ENCODE peak calls at places on chromosome 4, in five cellular contexts. One of them, this sample, is unnamed.

GRCh38 chr4:118059397-118059796 is 25.1 kb downstream of the NDST3 start:
- ATAC-seq in stimulated activated naive CD8-positive, alpha-beta T cell treated with anti-CD3 and anti-CD28 coated beads, Interleukin-15, amount 100 ng/mL, for 72 hours: no peak
- ATAC-seq in heart left ventricle: no peak
- ATAC-seq in left lobe of liver: no peak
- ATAC-seq in activated CD8-positive, alpha-beta T cell treated with anti-CD3 and anti-CD28 coated beads for 36 hours: no peak
- ATAC-seq in this sample: no peak

GRCh38 chr4:10108818-10109783 is 7.5 kb downstream of the WDR1 start:
- ATAC-seq in stimulated activated naive CD8-positive, alpha-beta T cell treated with anti-CD3 and anti-CD28 coated beads, Interleukin-15, amount 100 ng/mL, for 72 hours: peak
- ATAC-seq in heart left ventricle: no peak
- ATAC-seq in left lobe of liver: no peak
- ATAC-seq in activated CD8-positive, alpha-beta T cell treated with anti-CD3 and anti-CD28 coated beads for 36 hours: peak
- ATAC-seq in this sample: no peak

GRCh38 chr4:147790412-147790811 is 58.5 kb downstream of the ARHGAP10 start:
- ATAC-seq in stimulated activated naive CD8-positive, alpha-beta T cell treated with anti-CD3 and anti-CD28 coated beads, Interleukin-15, amount 100 ng/mL, for 72 hours: no peak
- ATAC-seq in heart left ventricle: no peak
- ATAC-seq in left lobe of liver: peak
- ATAC-seq in activated CD8-positive, alpha-beta T cell treated with anti-CD3 and anti-CD28 coated beads for 36 hours: no peak
- ATAC-seq in this sample: no peak

GRCh38 chr4:88804234-88804633 is 106.6 kb upstream of the NAP1L5 start:
- ATAC-seq in stimulated activated naive CD8-positive, alpha-beta T cell treated with anti-CD3 and anti-CD28 coated beads, Interleukin-15, amount 100 ng/mL, for 72 hours: peak
- ATAC-seq in heart left ventricle: no peak
- ATAC-seq in left lobe of liver: no peak
- ATAC-seq in activated CD8-positive, alpha-beta T cell treated with anti-CD3 and anti-CD28 coated beads for 36 hours: peak
- ATAC-seq in this sample: no peak

GRCh38 chr4:38241541-38241940 is 281.3 kb downstream of the PTTG2 start:
- ATAC-seq in stimulated activated naive CD8-positive, alpha-beta T cell treated with anti-CD3 and anti-CD28 coated beads, Interleukin-15, amount 100 ng/mL, for 72 hours: no peak
- ATAC-seq in heart left ventricle: no peak
- ATAC-seq in left lobe of liver: no peak
- ATAC-seq in activated CD8-positive, alpha-beta T cell treated with anti-CD3 and anti-CD28 coated beads for 36 hours: no peak
- ATAC-seq in this sample: no peak

GRCh38 chr4:140523857-140524742 is at the start of gene ELMOD2:
- ATAC-seq in stimulated activated naive CD8-positive, alpha-beta T cell treated with anti-CD3 and anti-CD28 coated beads, Interleukin-15, amount 100 ng/mL, for 72 hours: peak
- ATAC-seq in heart left ventricle: peak
- ATAC-seq in left lobe of liver: peak
- ATAC-seq in activated CD8-positive, alpha-beta T cell treated with anti-CD3 and anti-CD28 coated beads for 36 hours: peak
- ATAC-seq in this sample: peak

GRCh38 chr4:25813705-25814104 is 49.1 kb downstream of the SEL1L3 start:
- ATAC-seq in stimulated activated naive CD8-positive, alpha-beta T cell treated with anti-CD3 and anti-CD28 coated beads, Interleukin-15, amount 100 ng/mL, for 72 hours: no peak
- ATAC-seq in heart left ventricle: peak
- ATAC-seq in left lobe of liver: no peak
- ATAC-seq in activated CD8-positive, alpha-beta T cell treated with anti-CD3 and anti-CD28 coated beads for 36 hours: no peak
- ATAC-seq in this sample: peak

GRCh38 chr4:160318567-160319220 is 1215.8 kb downstream of the RAPGEF2 start:
- ATAC-seq in stimulated activated naive CD8-positive, alpha-beta T cell treated with anti-CD3 and anti-CD28 coated beads, Interleukin-15, amount 100 ng/mL, for 72 hours: no peak
- ATAC-seq in heart left ventricle: no peak
- ATAC-seq in left lobe of liver: no peak
- ATAC-seq in activated CD8-positive, alpha-beta T cell treated with anti-CD3 and anti-CD28 coated beads for 36 hours: no peak
- ATAC-seq in this sample: no peak

GRCh38 chr4:47839259-47839658 is 1.4 kb upstream of the CORIN start:
- ATAC-seq in stimulated activated naive CD8-positive, alpha-beta T cell treated with anti-CD3 and anti-CD28 coated beads, Interleukin-15, amount 100 ng/mL, for 72 hours: peak
- ATAC-seq in heart left ventricle: no peak
- ATAC-seq in left lobe of liver: no peak
- ATAC-seq in activated CD8-positive, alpha-beta T cell treated with anti-CD3 and anti-CD28 coated beads for 36 hours: peak
- ATAC-seq in this sample: no peak

GRCh38 chr4:16206848-16207247 is 19.4 kb downstream of the TAPT1 start:
- ATAC-seq in stimulated activated naive CD8-positive, alpha-beta T cell treated with anti-CD3 and anti-CD28 coated beads, Interleukin-15, amount 100 ng/mL, for 72 hours: no peak
- ATAC-seq in heart left ventricle: no peak
- ATAC-seq in left lobe of liver: no peak
- ATAC-seq in activated CD8-positive, alpha-beta T cell treated with anti-CD3 and anti-CD28 coated beads for 36 hours: no peak
- ATAC-seq in this sample: no peak

GRCh38 chr4:2763511-2763967 is 7.4 kb upstream of the TNIP2 start:
- ATAC-seq in stimulated activated naive CD8-positive, alpha-beta T cell treated with anti-CD3 and anti-CD28 coated beads, Interleukin-15, amount 100 ng/mL, for 72 hours: no peak
- ATAC-seq in heart left ventricle: no peak
- ATAC-seq in left lobe of liver: peak
- ATAC-seq in activated CD8-positive, alpha-beta T cell treated with anti-CD3 and anti-CD28 coated beads for 36 hours: no peak
- ATAC-seq in this sample: peak

GRCh38 chr4:87499415-87500106 is 29.6 kb downstream of the SPARCL1 start:
- ATAC-seq in stimulated activated naive CD8-positive, alpha-beta T cell treated with anti-CD3 and anti-CD28 coated beads, Interleukin-15, amount 100 ng/mL, for 72 hours: peak
- ATAC-seq in heart left ventricle: no peak
- ATAC-seq in left lobe of liver: no peak
- ATAC-seq in activated CD8-positive, alpha-beta T cell treated with anti-CD3 and anti-CD28 coated beads for 36 hours: peak
- ATAC-seq in this sample: peak

GRCh38 chr4:120838784-120839183 is 83.7 kb downstream of the PRDM5 start:
- ATAC-seq in stimulated activated naive CD8-positive, alpha-beta T cell treated with anti-CD3 and anti-CD28 coated beads, Interleukin-15, amount 100 ng/mL, for 72 hours: no peak
- ATAC-seq in heart left ventricle: no peak
- ATAC-seq in left lobe of liver: no peak
- ATAC-seq in activated CD8-positive, alpha-beta T cell treated with anti-CD3 and anti-CD28 coated beads for 36 hours: no peak
- ATAC-seq in this sample: no peak

GRCh38 chr4:54783402-54784110 is 125.8 kb downstream of the KIT start:
- ATAC-seq in stimulated activated naive CD8-positive, alpha-beta T cell treated with anti-CD3 and anti-CD28 coated beads, Interleukin-15, amount 100 ng/mL, for 72 hours: no peak
- ATAC-seq in heart left ventricle: peak
- ATAC-seq in left lobe of liver: no peak
- ATAC-seq in activated CD8-positive, alpha-beta T cell treated with anti-CD3 and anti-CD28 coated beads for 36 hours: no peak
- ATAC-seq in this sample: peak